ENCODE peak calls at places on chromosomes 2 and 18, in six cellular contexts. P, G, R, O, V and D are unnamed samples.

GRCh38 chr2:64975232-64975791 is 13.9 kb upstream of the SLC1A4 start:
- DNase-seq in P (peak), G (no peak), R (no peak), O (peak), V (peak), D (peak)

GRCh38 chr2:96985181-96985580 is 1.2 kb downstream of the FAM178B start:
- DNase-seq in P (no peak), G (peak), R (no peak), O (no peak), V (peak), D (no peak)

GRCh38 chr2:45494275-45494977 is 116.6 kb downstream of the SRBD1 start:
- DNase-seq in P (peak), G (peak), R (peak), O (peak), V (peak), D (peak)

GRCh38 chr2:16745466-16745865 is 79.8 kb upstream of the CYRIA start:
- DNase-seq in P (peak), G (no peak), R (no peak), O (no peak), V (no peak), D (no peak)

GRCh38 chr2:58702302-58702696 is 461.2 kb upstream of the FANCL start:
- DNase-seq in P (no peak), G (no peak), R (no peak), O (no peak), V (peak), D (peak)

GRCh38 chr2:154439156-154439555 is 259.3 kb upstream of the KCNJ3 start:
- DNase-seq in P (peak), G (no peak), R (no peak), O (no peak), V (no peak), D (peak)

GRCh38 chr2:10575566-10576300 is 114.0 kb downstream of the NOL10 start:
- DNase-seq in P (peak), G (no peak), R (no peak), O (peak), V (no peak), D (peak)

GRCh38 chr18:75216212-75216925 is 5.8 kb downstream of the TSHZ1 start:
- DNase-seq in P (no peak), G (no peak), R (no peak), O (no peak), V (no peak), D (no peak)

GRCh38 chr2:62340981-62341624 is 145.2 kb downstream of the B3GNT2 start:
- DNase-seq in P (peak), G (no peak), R (no peak), O (no peak), V (no peak), D (peak)

GRCh38 chr2:229154381-229154780 is 116.7 kb downstream of the PID1 start:
- DNase-seq in P (peak), G (no peak), R (no peak), O (no peak), V (no peak), D (no peak)

DNA sequence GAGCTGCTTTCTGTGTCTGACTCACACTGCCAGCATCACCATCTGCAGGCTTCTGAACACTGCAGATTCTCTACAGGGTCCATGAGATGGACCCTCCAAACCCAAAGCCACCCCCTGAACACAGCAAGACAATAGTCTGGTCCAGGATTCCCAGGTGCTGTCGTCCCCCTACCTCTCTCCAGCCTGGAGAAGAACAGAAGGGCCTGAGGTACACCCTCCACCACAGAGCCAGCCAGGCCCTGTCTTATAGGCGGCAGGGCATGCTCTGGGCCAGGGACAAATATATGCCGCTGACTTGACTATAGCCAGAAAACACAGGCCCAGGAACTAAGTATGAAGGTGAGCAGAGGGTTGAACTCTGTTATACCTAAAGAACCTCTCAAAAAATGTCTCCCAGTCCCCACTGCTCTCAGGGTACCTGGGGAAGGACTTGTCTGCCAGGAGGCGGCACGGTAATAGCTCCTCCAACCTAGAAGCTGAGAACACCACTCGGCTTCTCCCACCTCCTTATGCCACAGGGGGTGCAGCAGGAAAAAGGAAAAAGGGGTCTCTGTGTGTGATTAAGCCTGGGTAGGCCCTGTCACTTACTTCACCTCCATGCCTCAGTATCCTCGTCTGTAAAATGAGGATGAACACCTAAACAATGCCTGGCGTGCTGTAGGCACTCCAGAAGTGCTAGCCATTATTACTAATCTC is 76.4 kb downstream of the EMX1 start:
- DNase-seq in P (peak), G (no peak), R (no peak), O (no peak), V (no peak), D (no peak)
- H3K27ac ChIP-seq in P (no peak), G (no peak), R (no peak), O (no peak), V (no peak), D (no peak)

DNA sequence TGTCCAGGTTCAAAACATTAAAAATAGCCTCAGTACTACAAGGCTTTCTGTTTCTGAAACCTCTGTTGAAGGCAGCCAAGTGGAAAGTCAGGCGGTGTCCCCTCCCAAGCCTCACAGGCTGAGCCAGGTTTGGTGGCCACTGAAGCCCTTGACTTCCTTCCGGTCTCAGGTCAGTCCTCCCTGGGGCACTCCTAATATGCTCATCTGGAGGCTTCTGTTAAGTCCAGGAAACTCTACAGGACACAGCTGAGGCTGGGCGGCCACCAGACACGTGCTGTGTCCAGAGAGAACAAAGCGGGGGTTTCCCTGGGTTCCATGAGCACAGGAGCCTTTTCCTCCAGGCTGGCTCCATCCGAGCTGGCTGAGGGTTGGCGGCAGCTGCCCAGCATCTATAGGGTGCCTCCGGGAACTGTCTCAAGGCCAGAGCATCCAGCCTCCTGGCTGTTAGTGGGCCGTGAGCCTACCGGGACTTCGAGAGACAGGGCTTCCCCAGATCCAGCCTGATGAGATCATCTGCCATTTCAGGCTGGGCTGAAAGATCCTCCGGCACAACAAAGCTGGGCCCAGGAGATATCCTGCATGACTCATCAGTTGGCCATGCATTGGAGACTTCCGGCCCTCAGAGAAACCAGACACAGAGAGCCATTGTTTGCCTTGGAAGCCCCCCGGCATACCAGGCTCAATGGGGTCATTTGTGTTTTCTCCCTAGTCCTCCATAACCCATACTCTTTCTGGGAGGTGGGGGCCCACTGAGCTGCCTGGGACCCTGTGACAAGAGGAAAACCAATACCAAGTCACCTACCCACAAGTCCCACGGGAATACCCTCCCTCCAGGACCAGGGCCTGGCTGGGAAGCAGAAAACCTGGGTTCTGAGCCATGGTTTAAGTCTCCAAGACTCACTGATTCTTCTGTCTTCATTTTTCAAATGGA is 71.7 kb downstream of the HS1BP3 start:
- DNase-seq in P (peak), G (no peak), R (no peak), O (peak), V (peak), D (peak)
- TF ChIP-seq EZH2phosphoT487 in P (no peak), G (no peak), R (no peak), O (no peak), V (no peak), D (no peak)

DNA sequence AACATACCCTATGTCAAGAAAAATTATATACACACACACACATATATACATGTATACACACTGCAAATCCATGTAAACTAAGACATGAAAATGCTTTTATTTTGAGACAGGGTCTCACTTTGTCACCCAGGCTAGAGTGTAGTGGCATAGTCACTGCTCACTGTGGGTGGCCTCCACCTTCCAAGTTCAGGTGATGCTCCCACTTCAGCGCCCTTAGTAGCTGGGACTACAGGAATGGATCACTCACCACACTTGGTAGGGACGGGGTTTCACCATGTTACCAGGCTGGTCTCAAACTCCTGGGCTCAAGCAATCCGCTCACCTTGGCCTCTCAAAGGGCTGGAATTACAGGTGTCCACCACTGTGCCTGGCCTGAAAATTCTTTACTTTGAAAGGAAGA is 617.6 kb downstream of the NYAP2 start:
- DNase-seq in P (no peak), G (no peak), R (no peak), O (no peak), V (no peak), D (no peak)
- H3K4me2 ChIP-seq in P (no peak), G (no peak), R (no peak), O (no peak), V (no peak), D (no peak)

GRCh38 chr2:226581004-226581403 is 218.6 kb downstream of the IRS1 start:
- DNase-seq in P (no peak), G (no peak), R (no peak), O (peak), V (no peak), D (no peak)

GRCh38 chr2:226581661-226582060 is 218.0 kb downstream of the IRS1 start:
- DNase-seq in P (peak), G (no peak), R (no peak), O (no peak), V (no peak), D (no peak)

GRCh38 chr2:226583715-226584114 is 215.9 kb downstream of the IRS1 start:
- DNase-seq in P (peak), G (no peak), R (no peak), O (peak), V (no peak), D (peak)

GRCh38 chr2:226585130-226585561 is 214.5 kb downstream of the IRS1 start:
- DNase-seq in P (no peak), G (no peak), R (no peak), O (no peak), V (no peak), D (no peak)

DNA sequence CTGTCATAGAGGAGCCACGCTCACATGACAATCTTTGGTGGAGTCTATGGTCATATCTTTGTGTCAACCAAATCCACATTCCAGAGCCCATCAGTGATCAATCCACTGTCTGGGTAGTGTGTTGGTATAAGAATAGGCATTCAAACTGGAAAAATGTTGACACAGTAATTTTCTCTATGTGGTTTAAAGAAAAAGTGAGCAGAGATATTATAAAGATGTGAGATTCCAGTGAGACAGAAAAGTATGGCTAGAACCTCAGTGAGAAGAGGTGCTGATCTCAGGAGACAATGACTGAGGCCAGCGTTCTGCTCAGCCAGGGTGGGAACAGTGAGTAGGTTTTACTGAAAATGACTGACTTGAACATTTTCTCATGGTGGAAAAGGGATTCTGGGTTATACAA is 215.0 kb downstream of the IRS1 start:
- DNase-seq in P (no peak), G (no peak), R (no peak), O (no peak), V (no peak), D (no peak)
- H3K27ac ChIP-seq in P (no peak), G (no peak), R (no peak), O (peak), V (no peak), D (no peak)

GRCh38 chr2:21026479-21027282 is 17.2 kb downstream of the APOB start:
- DNase-seq in P (no peak), G (no peak), R (no peak), O (no peak), V (no peak), D (no peak)
- TF ChIP-seq EZH2phosphoT487 in P (no peak), G (no peak), R (no peak), O (no peak), V (no peak), D (no peak)